ENCODE peak calls at places on chromosome 11, in four cellular contexts. One of them, this sample, is unnamed.

GRCh38 chr11:114027941-114028340 is 31.6 kb upstream of the ZBTB16 start:
- DNase-seq in transverse colon: no peak
- DNase-seq in lung: no peak
- DNase-seq in pancreas: no peak
- DNase-seq in this sample: no peak

GRCh38 chr11:126157326-126158030 is 54.0 kb downstream of the RPUSD4 start:
- DNase-seq in transverse colon: no peak
- DNase-seq in lung: no peak
- DNase-seq in pancreas: no peak
- DNase-seq in this sample: no peak

GRCh38 chr11:64220798-64221197 is 5.2 kb downstream of the TRPT1 start:
- DNase-seq in transverse colon: no peak
- DNase-seq in lung: no peak
- DNase-seq in pancreas: peak; percentile 15
- DNase-seq in this sample: no peak

GRCh38 chr11:76698321-76699043 is 27.9 kb upstream of the LRRC32 start:
- DNase-seq in transverse colon: no peak
- DNase-seq in lung: no peak
- DNase-seq in pancreas: no peak
- DNase-seq in this sample: no peak

GRCh38 chr11:19084661-19085315 is 24.3 kb upstream of the MRGPRX2 start:
- DNase-seq in transverse colon: no peak
- DNase-seq in lung: no peak
- DNase-seq in pancreas: no peak
- DNase-seq in this sample: no peak

GRCh38 chr11:1831338-1832180 is 3.2 kb upstream of the SYT8 start:
- DNase-seq in transverse colon: no peak
- DNase-seq in lung: no peak
- DNase-seq in pancreas: peak; percentile 29
- DNase-seq in this sample: peak; percentile 47

GRCh38 chr11:47946682-47947575 is 33.4 kb upstream of the PTPRJ start:
- DNase-seq in transverse colon: peak; percentile 73
- DNase-seq in lung: peak; percentile 84
- DNase-seq in pancreas: peak; percentile 64
- DNase-seq in this sample: no peak

GRCh38 chr11:59918494-59918893 is 19.7 kb upstream of the OOSP1 start:
- DNase-seq in transverse colon: no peak
- DNase-seq in lung: no peak
- DNase-seq in pancreas: no peak
- DNase-seq in this sample: no peak

GRCh38 chr11:82004537-82005213 is 729.0 kb downstream of the FAM181B start:
- DNase-seq in transverse colon: no peak
- DNase-seq in lung: no peak
- DNase-seq in pancreas: no peak
- DNase-seq in this sample: no peak

GRCh38 chr11:19864141-19865120 is 151.8 kb downstream of the NAV2 start:
- DNase-seq in transverse colon: no peak
- DNase-seq in lung: no peak
- DNase-seq in pancreas: no peak
- DNase-seq in this sample: no peak

GRCh38 chr11:58829736-58830135 is 14.8 kb downstream of the GLYATL2 start:
- DNase-seq in transverse colon: no peak
- DNase-seq in lung: no peak
- DNase-seq in pancreas: no peak
- DNase-seq in this sample: no peak

GRCh38 chr11:58832246-58832645 is 12.3 kb downstream of the GLYATL2 start:
- DNase-seq in transverse colon: peak; percentile 9
- DNase-seq in lung: no peak
- DNase-seq in pancreas: no peak
- DNase-seq in this sample: no peak

GRCh38 chr11:58830693-58831301 is 13.7 kb downstream of the GLYATL2 start:
- DNase-seq in transverse colon: no peak
- DNase-seq in lung: no peak
- DNase-seq in pancreas: no peak
- DNase-seq in this sample: no peak
- H3K9me3 ChIP-seq in transverse colon: peaks cover 4% of the 10 kb centered on the region
- H3K9me3 ChIP-seq in lung: no peaks in the 10 kb centered on the region
- H3K9me3 ChIP-seq in pancreas: no peaks in the 10 kb centered on the region
- H3K9me3 ChIP-seq in this sample: no peaks in the 10 kb centered on the region

DNA sequence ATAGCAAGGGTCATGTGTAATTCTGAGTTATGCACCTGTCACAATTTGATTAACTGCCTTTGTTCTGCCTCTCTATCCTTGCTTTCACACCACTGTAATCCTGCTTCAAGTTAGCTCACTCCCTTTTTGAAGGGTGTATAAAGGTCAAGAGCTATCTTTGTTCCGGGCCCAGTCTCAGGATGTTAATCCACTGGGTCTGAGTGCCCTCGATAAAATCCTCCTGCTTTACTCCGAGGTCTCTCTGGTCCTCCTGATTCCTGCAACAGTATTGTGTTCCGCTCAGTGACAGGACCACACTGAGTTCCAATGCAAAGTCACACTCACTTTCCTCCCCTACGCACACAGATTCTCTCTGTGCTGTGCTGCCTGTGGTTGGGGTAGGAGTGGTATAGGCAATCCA is 186.5 kb downstream of the DYNC2H1 start:
- DNase-seq in transverse colon: no peak
- DNase-seq in lung: no peak
- DNase-seq in pancreas: no peak
- DNase-seq in this sample: no peak
- H3K9me3 ChIP-seq in transverse colon: peaks cover 16% of the 10 kb centered on the region
- H3K9me3 ChIP-seq in lung: peaks cover 8% of the 10 kb centered on the region
- H3K9me3 ChIP-seq in pancreas: no peaks in the 10 kb centered on the region
- H3K9me3 ChIP-seq in this sample: peaks cover 23% of the 10 kb centered on the region

GRCh38 chr11:98194611-98195010 is 826.1 kb upstream of the CNTN5 start:
- DNase-seq in transverse colon: no peak
- DNase-seq in lung: no peak
- DNase-seq in pancreas: no peak
- DNase-seq in this sample: no peak
- H3K9me3 ChIP-seq in transverse colon: no peaks in the 10 kb centered on the region
- H3K9me3 ChIP-seq in lung: no peaks in the 10 kb centered on the region
- H3K9me3 ChIP-seq in pancreas: no peaks in the 10 kb centered on the region
- H3K9me3 ChIP-seq in this sample: no peaks in the 10 kb centered on the region

GRCh38 chr11:50077526-50077925 is 44.9 kb downstream of the OR4C45 start:
- DNase-seq in transverse colon: no peak
- DNase-seq in lung: no peak
- DNase-seq in pancreas: no peak
- DNase-seq in this sample: no peak

GRCh38 chr11:50080256-50080655 is 47.6 kb downstream of the OR4C45 start:
- DNase-seq in transverse colon: no peak
- DNase-seq in lung: no peak
- DNase-seq in pancreas: no peak
- DNase-seq in this sample: no peak

GRCh38 chr11:50074161-50074560 is 41.5 kb downstream of the OR4C45 start:
- DNase-seq in transverse colon: no peak
- DNase-seq in lung: no peak
- DNase-seq in pancreas: no peak
- DNase-seq in this sample: no peak

GRCh38 chr11:50075856-50076255 is 43.2 kb downstream of the OR4C45 start:
- DNase-seq in transverse colon: no peak
- DNase-seq in lung: no peak
- DNase-seq in pancreas: no peak
- DNase-seq in this sample: no peak

DNA sequence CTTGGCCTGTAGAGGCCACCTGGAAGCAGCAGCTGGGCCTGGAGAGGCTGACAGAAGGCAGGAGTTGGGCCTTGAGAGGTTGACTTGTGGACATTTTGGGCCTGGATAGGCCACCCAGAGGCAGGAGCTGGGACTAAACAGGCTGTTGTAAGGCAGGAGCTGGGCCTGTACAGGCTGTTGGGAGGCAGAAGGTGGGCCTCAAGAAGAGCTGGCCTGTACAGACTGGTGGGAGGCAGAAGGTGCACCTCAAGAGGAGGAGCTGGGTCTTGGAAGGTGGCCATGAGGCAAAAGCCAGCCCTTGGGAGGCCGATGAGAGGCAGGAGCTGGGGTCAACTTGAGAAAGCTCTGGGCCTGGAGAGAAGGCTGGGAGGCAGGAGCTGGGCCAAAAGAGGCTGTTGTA is 45.3 kb downstream of the OR4C45 start:
- DNase-seq in transverse colon: no peak
- DNase-seq in lung: no peak
- DNase-seq in pancreas: no peak
- DNase-seq in this sample: no peak
- H3K9me3 ChIP-seq in transverse colon: no peaks in the 10 kb centered on the region
- H3K9me3 ChIP-seq in lung: no peaks in the 10 kb centered on the region
- H3K9me3 ChIP-seq in pancreas: no peaks in the 10 kb centered on the region
- H3K9me3 ChIP-seq in this sample: peaks cover 14% of the 10 kb centered on the region

GRCh38 chr11:130865091-130865771 is 51.0 kb downstream of the SNX19 start:
- DNase-seq in transverse colon: no peak
- DNase-seq in lung: no peak
- DNase-seq in pancreas: no peak
- DNase-seq in this sample: no peak

GRCh38 chr11:130859896-130860295 is 56.4 kb downstream of the SNX19 start:
- DNase-seq in transverse colon: no peak
- DNase-seq in lung: no peak
- DNase-seq in pancreas: no peak
- DNase-seq in this sample: no peak

GRCh38 chr11:130861283-130861682 is 55.0 kb downstream of the SNX19 start:
- DNase-seq in transverse colon: no peak
- DNase-seq in lung: no peak
- DNase-seq in pancreas: no peak
- DNase-seq in this sample: no peak

GRCh38 chr11:130865772-130866114 is 50.5 kb downstream of the SNX19 start:
- DNase-seq in transverse colon: no peak
- DNase-seq in lung: no peak
- DNase-seq in pancreas: no peak
- DNase-seq in this sample: no peak

GRCh38 chr11:130861902-130862552 is 54.3 kb downstream of the SNX19 start:
- DNase-seq in transverse colon: peak; percentile 92
- DNase-seq in lung: peak; percentile 91
- DNase-seq in pancreas: peak; percentile 85
- DNase-seq in this sample: peak; percentile 96
- H3K9me3 ChIP-seq in transverse colon: no peaks in the 10 kb centered on the region
- H3K9me3 ChIP-seq in lung: no peaks in the 10 kb centered on the region
- H3K9me3 ChIP-seq in pancreas: no peaks in the 10 kb centered on the region
- H3K9me3 ChIP-seq in this sample: no peaks in the 10 kb centered on the region

DNA sequence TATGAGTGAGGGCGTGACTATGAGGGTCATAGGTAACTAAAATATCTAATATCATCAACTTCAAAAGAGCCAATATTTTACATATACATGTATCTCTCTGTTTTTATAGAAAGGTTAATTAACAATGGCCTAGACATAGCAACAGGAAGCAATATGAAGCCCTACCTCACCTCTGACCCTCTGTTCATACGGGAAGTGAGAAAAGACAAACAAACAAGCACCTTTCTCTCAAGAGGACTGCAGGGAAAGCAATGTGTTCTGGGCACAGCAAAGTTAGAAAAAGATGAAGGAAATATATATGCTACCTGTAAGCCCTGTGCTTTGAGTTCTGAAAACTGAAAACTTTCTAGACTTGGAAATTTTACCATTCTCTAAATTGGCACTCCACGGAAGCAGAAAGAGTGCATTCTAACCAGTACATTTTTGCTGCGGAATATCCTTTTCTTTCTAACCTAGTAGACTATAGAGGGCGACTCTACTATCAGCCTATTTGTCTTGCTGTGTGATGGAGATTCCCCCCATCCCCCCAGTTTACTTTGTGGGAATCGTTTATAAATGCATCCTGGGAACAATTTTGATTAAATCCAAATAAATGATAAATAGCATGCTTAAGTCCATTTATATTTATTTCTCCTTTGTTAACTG is 830.4 kb upstream of the FAT3 start:
- DNase-seq in transverse colon: no peak
- DNase-seq in lung: no peak
- DNase-seq in pancreas: no peak
- DNase-seq in this sample: no peak
- H3K9me3 ChIP-seq in transverse colon: no peaks in the 10 kb centered on the region
- H3K9me3 ChIP-seq in lung: no peaks in the 10 kb centered on the region
- H3K9me3 ChIP-seq in pancreas: no peaks in the 10 kb centered on the region
- H3K9me3 ChIP-seq in this sample: no peaks in the 10 kb centered on the region

DNA sequence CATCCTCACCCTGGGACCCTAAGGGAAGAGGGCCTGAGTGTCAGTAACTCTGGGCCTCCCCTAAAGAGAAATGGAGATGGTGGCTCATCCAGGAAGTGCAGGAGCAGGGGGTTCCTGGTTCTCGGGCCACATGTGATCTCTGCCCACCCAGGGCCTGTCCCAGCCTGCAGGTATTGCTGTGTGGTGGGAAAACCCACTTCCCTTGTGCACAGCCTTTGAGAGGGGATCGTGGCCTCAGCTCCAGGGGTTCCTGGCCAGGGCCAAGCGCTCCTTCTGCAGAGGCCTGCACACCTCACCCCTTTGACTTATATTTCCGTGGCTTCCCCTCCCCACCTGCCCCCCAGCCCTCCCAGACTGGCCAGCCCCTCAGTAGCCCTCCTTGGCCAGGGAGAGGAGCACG is 213.5 kb downstream of the OR4C45 start:
- DNase-seq in transverse colon: no peak
- DNase-seq in lung: no peak
- DNase-seq in pancreas: no peak
- DNase-seq in this sample: no peak
- H3K9me3 ChIP-seq in transverse colon: no peaks in the 10 kb centered on the region
- H3K9me3 ChIP-seq in lung: no peaks in the 10 kb centered on the region
- H3K9me3 ChIP-seq in pancreas: no peaks in the 10 kb centered on the region
- H3K9me3 ChIP-seq in this sample: peaks cover 4% of the 10 kb centered on the region

DNA sequence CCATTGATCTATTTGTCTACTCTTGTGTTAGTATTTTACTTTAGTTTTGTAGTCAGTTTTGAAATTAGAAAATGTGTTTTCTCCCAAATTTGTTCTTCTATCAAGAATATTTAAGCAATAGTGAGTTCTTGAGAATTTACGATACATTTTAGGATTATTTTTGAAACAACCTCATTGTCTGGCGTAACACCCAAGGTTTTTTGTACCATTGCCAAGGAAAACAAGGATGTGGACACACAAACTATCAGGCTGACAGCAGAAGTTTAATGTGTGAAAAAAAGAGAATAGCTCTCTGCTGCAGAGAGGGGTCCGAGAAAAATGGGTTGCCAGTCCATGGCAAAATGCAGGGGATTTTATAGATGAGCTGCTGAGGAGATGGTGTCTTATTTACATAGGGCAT is 865.1 kb upstream of the CNTN5 start:
- DNase-seq in transverse colon: no peak
- DNase-seq in lung: no peak
- DNase-seq in pancreas: no peak
- DNase-seq in this sample: no peak
- H3K9me3 ChIP-seq in transverse colon: no peaks in the 10 kb centered on the region
- H3K9me3 ChIP-seq in lung: no peaks in the 10 kb centered on the region
- H3K9me3 ChIP-seq in pancreas: no peaks in the 10 kb centered on the region
- H3K9me3 ChIP-seq in this sample: no peaks in the 10 kb centered on the region

This sample was measured in Peyer's patch.